ENCODE peak calls at places on chromosomes 16 and 17, in four cellular contexts. One of them, this sample, is unnamed.

GRCh38 chr16:610513-611381 is 20.0 kb upstream of the WFIKKN1 start:
- DNase-seq in neural progenitor cell: peak; percentile 71
- DNase-seq in GM23338: peak; percentile 88
- DNase-seq in SK-N-SH: peak; percentile 78
- DNase-seq in this sample: peak; percentile 31

GRCh38 chr16:72974142-72974769 is 73.7 kb downstream of the ZFHX3 start:
- DNase-seq in neural progenitor cell: no peak
- DNase-seq in GM23338: no peak
- DNase-seq in SK-N-SH: no peak
- DNase-seq in this sample: no peak

GRCh38 chr17:81180836-81181810 is 15.1 kb upstream of the AATK start:
- DNase-seq in neural progenitor cell: no peak
- DNase-seq in SK-N-SH: no peak
- DNase-seq in GM23338: no peak
- DNase-seq in this sample: no peak

GRCh38 chr16:27495191-27495590 is 54.5 kb downstream of the GTF3C1 start:
- DNase-seq in GM23338: no peak
- DNase-seq in neural progenitor cell: no peak
- DNase-seq in SK-N-SH: no peak
- DNase-seq in this sample: no peak

GRCh38 chr17:17836818-17837379 is at the start of gene SREBF1:
- DNase-seq in GM23338: peak; percentile 95
- DNase-seq in SK-N-SH: peak; percentile 87
- DNase-seq in neural progenitor cell: peak; percentile 94
- DNase-seq in this sample: peak; percentile 77

GRCh38 chr16:58500329-58501241 is 642 bp downstream of the NDRG4 start:
- DNase-seq in neural progenitor cell: peak; percentile 52
- DNase-seq in GM23338: peak; percentile 70
- DNase-seq in SK-N-SH: peak; percentile 69
- DNase-seq in this sample: no peak

GRCh38 chr17:77096570-77097214 is 44.1 kb upstream of the SEC14L1 start:
- DNase-seq in SK-N-SH: peak; percentile 50
- DNase-seq in GM23338: peak; percentile 68
- DNase-seq in neural progenitor cell: no peak
- DNase-seq in this sample: peak; percentile 72

GRCh38 chr16:28000314-28000713 is 63.2 kb downstream of the GSG1L start:
- DNase-seq in neural progenitor cell: no peak
- DNase-seq in SK-N-SH: peak; percentile 60
- DNase-seq in GM23338: no peak
- DNase-seq in this sample: no peak

GRCh38 chr17:51540151-51540550 is 279.8 kb downstream of the UTP18 start:
- DNase-seq in GM23338: peak; percentile 5
- DNase-seq in neural progenitor cell: no peak
- DNase-seq in SK-N-SH: no peak
- DNase-seq in this sample: no peak

GRCh38 chr17:39676198-39676819 is 8.1 kb downstream of the PNMT start:
- DNase-seq in SK-N-SH: no peak
- DNase-seq in GM23338: no peak
- DNase-seq in neural progenitor cell: no peak
- DNase-seq in this sample: peak; percentile 42

GRCh38 chr17:9200197-9200662 is 178.9 kb downstream of the NTN1 start:
- DNase-seq in SK-N-SH: no peak
- DNase-seq in neural progenitor cell: peak; percentile 69
- DNase-seq in GM23338: no peak
- DNase-seq in this sample: no peak

GRCh38 chr16:50585331-50585776 is 37.2 kb downstream of the NKD1 start:
- DNase-seq in GM23338: no peak
- DNase-seq in SK-N-SH: no peak
- DNase-seq in neural progenitor cell: no peak
- DNase-seq in this sample: no peak

DNA sequence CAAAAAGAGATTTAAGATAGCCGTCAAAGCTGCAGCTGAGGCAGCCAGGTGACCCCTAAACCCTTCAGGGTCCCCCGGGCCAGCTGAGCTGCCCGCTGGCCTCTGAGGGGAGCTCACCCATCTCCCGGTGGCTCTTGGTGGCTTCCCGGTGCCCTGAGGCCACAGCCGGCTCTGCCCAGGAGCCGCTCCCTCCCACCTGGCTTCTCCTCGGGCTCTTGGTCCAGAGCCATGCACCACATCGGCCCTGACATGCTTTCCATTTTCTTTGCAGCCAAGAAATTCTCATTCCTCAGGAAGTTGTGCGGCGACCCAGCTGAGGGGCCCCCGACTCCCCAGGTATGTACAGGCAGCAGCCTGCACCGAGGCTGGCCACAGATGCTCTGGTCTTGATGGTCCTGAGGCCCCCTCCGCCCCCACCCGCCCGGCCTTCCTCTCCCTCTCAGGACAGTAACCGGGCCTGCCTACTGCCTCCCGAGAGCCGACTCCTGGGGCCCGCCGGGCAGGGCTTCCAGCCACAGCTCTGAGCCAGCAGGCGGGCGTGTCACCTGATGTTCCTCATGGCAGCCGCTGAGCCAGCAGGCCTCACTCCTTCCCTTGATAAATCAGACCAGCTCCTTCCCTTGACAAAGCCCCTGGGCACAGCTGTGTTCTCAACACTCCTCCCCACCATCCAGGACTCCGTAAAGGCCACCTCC is 28.4 kb upstream of the ZFPM1 start:
- DNase-seq in GM23338: no peak
- DNase-seq in SK-N-SH: no peak
- DNase-seq in neural progenitor cell: no peak
- DNase-seq in this sample: no peak
- TF ChIP-seq EZH2phosphoT487 in GM23338: no peak
- TF ChIP-seq EZH2phosphoT487 in SK-N-SH: no peak
- TF ChIP-seq EZH2phosphoT487 in neural progenitor cell: no peak
- TF ChIP-seq EZH2phosphoT487 in this sample: no peak

GRCh38 chr17:700504-701094 is 14.0 kb downstream of the VPS53 start:
- DNase-seq in neural progenitor cell: peak; percentile 38
- DNase-seq in SK-N-SH: peak; percentile 58
- DNase-seq in GM23338: peak; percentile 44
- DNase-seq in this sample: peak; percentile 52
- TF ChIP-seq CTCF in neural progenitor cell: peak; percentile 92
- TF ChIP-seq CTCF in SK-N-SH: peak; percentile 85
- TF ChIP-seq CTCF in GM23338: peak; percentile 96
- TF ChIP-seq CTCF in this sample: peak; percentile 89

GRCh38 chr17:72361892-72362291 is 241.1 kb downstream of the SOX9 start:
- DNase-seq in neural progenitor cell: no peak
- DNase-seq in GM23338: no peak
- DNase-seq in SK-N-SH: no peak
- DNase-seq in this sample: no peak
- TF ChIP-seq EZH2phosphoT487 in neural progenitor cell: no peak
- TF ChIP-seq EZH2phosphoT487 in GM23338: no peak
- TF ChIP-seq EZH2phosphoT487 in SK-N-SH: no peak
- TF ChIP-seq EZH2phosphoT487 in this sample: no peak

GRCh38 chr16:67399218-67399733 is 6.0 kb upstream of the TPPP3 start:
- DNase-seq in SK-N-SH: peak; percentile 60
- DNase-seq in GM23338: peak; percentile 90
- DNase-seq in neural progenitor cell: peak; percentile 90
- DNase-seq in this sample: peak; percentile 52
- TF ChIP-seq CTCF in SK-N-SH: peak; percentile 16
- TF ChIP-seq CTCF in GM23338: peak; percentile 75
- TF ChIP-seq CTCF in neural progenitor cell: peak; percentile 91
- TF ChIP-seq CTCF in this sample: peak; percentile 78

GRCh38 chr16:10738231-10739077 is 5.2 kb upstream of the NUBP1 start:
- DNase-seq in neural progenitor cell: no peak
- DNase-seq in GM23338: peak; percentile 15
- DNase-seq in SK-N-SH: no peak
- DNase-seq in this sample: peak; percentile 27
- TF ChIP-seq EZH2phosphoT487 in neural progenitor cell: no peak
- TF ChIP-seq EZH2phosphoT487 in GM23338: no peak
- TF ChIP-seq EZH2phosphoT487 in SK-N-SH: no peak
- TF ChIP-seq EZH2phosphoT487 in this sample: no peak

GRCh38 chr16:67150058-67150832 is 553 bp downstream of the B3GNT9 start:
- DNase-seq in SK-N-SH: peak; percentile 97
- DNase-seq in GM23338: peak; percentile 83
- DNase-seq in neural progenitor cell: peak; percentile 86
- DNase-seq in this sample: no peak
- TF ChIP-seq CTCF in SK-N-SH: no peak
- TF ChIP-seq CTCF in GM23338: no peak
- TF ChIP-seq CTCF in neural progenitor cell: peak; percentile 53
- TF ChIP-seq CTCF in this sample: no peak

DNA sequence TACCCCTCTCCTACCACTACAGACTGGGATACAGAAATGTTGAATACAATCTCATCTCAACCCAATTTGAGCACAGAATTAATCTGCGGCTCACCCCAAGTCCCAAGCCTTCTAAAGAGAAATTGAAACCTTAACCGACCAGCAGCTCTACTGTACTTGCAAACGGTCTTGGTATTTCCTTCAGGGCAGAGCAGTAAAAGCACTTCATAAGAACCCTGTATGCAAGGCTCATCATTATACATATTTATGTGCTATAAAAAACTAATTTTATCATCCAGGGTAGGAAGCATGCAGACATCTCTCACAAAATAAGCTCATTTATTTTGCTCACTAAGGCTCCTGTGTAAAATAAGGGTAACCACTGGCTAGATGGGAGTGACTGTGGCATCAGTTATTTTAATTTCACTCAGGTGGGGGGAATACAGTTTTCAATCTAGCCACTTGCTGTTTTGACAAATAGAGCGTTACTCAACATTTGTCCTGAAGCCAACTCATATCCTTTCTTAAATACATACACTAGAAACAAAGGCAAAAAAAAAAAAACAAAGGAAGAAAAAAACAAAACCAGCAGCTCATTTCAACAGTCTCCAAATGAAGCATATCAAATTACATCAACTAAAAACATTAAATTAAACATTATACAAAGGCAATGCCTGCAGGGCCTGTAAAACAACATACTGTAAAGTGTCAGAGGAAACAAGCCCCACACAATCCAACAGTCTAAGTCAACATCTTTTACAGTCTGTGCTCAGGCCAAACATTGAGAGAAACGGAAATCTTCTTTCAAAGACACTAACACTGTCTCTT is 65.0 kb downstream of the PARN start:
- DNase-seq in SK-N-SH: no peak
- DNase-seq in neural progenitor cell: no peak
- DNase-seq in GM23338: no peak
- DNase-seq in this sample: no peak
- TF ChIP-seq EZH2phosphoT487 in SK-N-SH: no peak
- TF ChIP-seq EZH2phosphoT487 in neural progenitor cell: no peak
- TF ChIP-seq EZH2phosphoT487 in GM23338: no peak
- TF ChIP-seq EZH2phosphoT487 in this sample: no peak

GRCh38 chr16:2325181-2325580 is 15.3 kb downstream of the ABCA3 start:
- DNase-seq in SK-N-SH: no peak
- DNase-seq in neural progenitor cell: no peak
- DNase-seq in GM23338: no peak
- DNase-seq in this sample: no peak

GRCh38 chr16:2326191-2326590 is 14.3 kb downstream of the ABCA3 start:
- DNase-seq in GM23338: no peak
- DNase-seq in neural progenitor cell: no peak
- DNase-seq in SK-N-SH: no peak
- DNase-seq in this sample: no peak

GRCh38 chr16:2325791-2326190 is 14.7 kb downstream of the ABCA3 start:
- DNase-seq in SK-N-SH: no peak
- DNase-seq in neural progenitor cell: no peak
- DNase-seq in GM23338: no peak
- DNase-seq in this sample: no peak

GRCh38 chr16:2323701-2324100 is 16.8 kb downstream of the ABCA3 start:
- DNase-seq in GM23338: no peak
- DNase-seq in neural progenitor cell: no peak
- DNase-seq in SK-N-SH: no peak
- DNase-seq in this sample: no peak

GRCh38 chr16:2324296-2324859 is 16.1 kb downstream of the ABCA3 start:
- DNase-seq in GM23338: no peak
- DNase-seq in neural progenitor cell: no peak
- DNase-seq in SK-N-SH: no peak
- DNase-seq in this sample: no peak
- TF ChIP-seq CTCF in GM23338: no peak
- TF ChIP-seq CTCF in neural progenitor cell: no peak
- TF ChIP-seq CTCF in SK-N-SH: no peak
- TF ChIP-seq CTCF in this sample: no peak

GRCh38 chr17:43366809-43367587 is 31.8 kb upstream of the ARL4D start:
- DNase-seq in neural progenitor cell: no peak
- DNase-seq in GM23338: peak; percentile 48
- DNase-seq in SK-N-SH: no peak
- DNase-seq in this sample: no peak

GRCh38 chr17:43369986-43370385 is 28.8 kb upstream of the ARL4D start:
- DNase-seq in GM23338: no peak
- DNase-seq in neural progenitor cell: no peak
- DNase-seq in SK-N-SH: no peak
- DNase-seq in this sample: no peak

GRCh38 chr17:43371227-43371821 is 27.5 kb upstream of the ARL4D start:
- DNase-seq in GM23338: no peak
- DNase-seq in neural progenitor cell: no peak
- DNase-seq in SK-N-SH: no peak
- DNase-seq in this sample: no peak

GRCh38 chr17:43367588-43368242 is 31.1 kb upstream of the ARL4D start:
- DNase-seq in neural progenitor cell: peak; percentile 64
- DNase-seq in SK-N-SH: peak; percentile 67
- DNase-seq in GM23338: peak; percentile 68
- DNase-seq in this sample: peak; percentile 89

GRCh38 chr17:43368740-43369506 is 29.9 kb upstream of the ARL4D start:
- DNase-seq in SK-N-SH: peak; percentile 75
- DNase-seq in GM23338: peak; percentile 94
- DNase-seq in neural progenitor cell: peak; percentile 83
- DNase-seq in this sample: peak; percentile 39
- TF ChIP-seq EZH2phosphoT487 in SK-N-SH: no peak
- TF ChIP-seq EZH2phosphoT487 in GM23338: no peak
- TF ChIP-seq EZH2phosphoT487 in neural progenitor cell: no peak
- TF ChIP-seq EZH2phosphoT487 in this sample: no peak